ENCODE peak calls at places on chromosomes 16 and 17, in seven cellular contexts. B is HCT116, Q is K562, F is HepG2, W is SK-N-SH, T is H1, S is GM12878. P is an unnamed sample.
A peak's percentile ranks its signal among the peaks of the same experiment; 100 is the strongest.

GRCh38 chr17:45316271-45317112 is at the start of gene MAP3K14:
- DNase-seq in B (no peak), Q (peak; percentile 76), F (peak; percentile 68), W (peak; percentile 87), T (no peak), S (no peak), P (peak; percentile 80)

GRCh38 chr17:69961488-69962145 is 113.4 kb upstream of the KCNJ16 start:
- DNase-seq in B (no peak), Q (peak; percentile 6), F (no peak), W (no peak), T (no peak), S (no peak), P (no peak)

GRCh38 chr16:80015566-80015965 is 415.0 kb upstream of the MAF start:
- DNase-seq in B (no peak), Q (no peak), F (no peak), W (no peak), T (no peak), S (no peak), P (no peak)

GRCh38 chr16:30112197-30113030 is 923 bp downstream of the GDPD3 start:
- DNase-seq in B (no peak), Q (peak; percentile 81), F (peak; percentile 83), W (peak; percentile 87), T (no peak), S (no peak), P (peak; percentile 62)

GRCh38 chr17:48526986-48527741 is 3.6 kb downstream of the HOXB1 start:
- DNase-seq in B (no peak), Q (no peak), F (no peak), W (peak; percentile 32), T (no peak), S (no peak), P (no peak)

GRCh38 chr16:4140652-4141051 is 24.4 kb upstream of the ADCY9 start:
- DNase-seq in B (no peak), Q (no peak), F (no peak), W (no peak), T (no peak), S (peak; percentile 38), P (no peak)

GRCh38 chr16:54342001-54342776 is 55.6 kb upstream of the IRX3 start:
- DNase-seq in B (no peak), Q (no peak), F (no peak), W (no peak), T (no peak), S (no peak), P (no peak)

GRCh38 chr16:86390335-86390734 is 120.0 kb upstream of the FOXF1 start:
- DNase-seq in B (no peak), Q (no peak), F (no peak), W (no peak), T (no peak), S (no peak), P (no peak)

GRCh38 chr16:13036600-13036999 is 135.2 kb downstream of the SHISA9 start:
- DNase-seq in B (no peak), Q (peak; percentile 55), F (peak; percentile 43), W (no peak), T (no peak), S (no peak), P (peak; percentile 75)

GRCh38 chr17:19317359-19318095 is 45.0 kb downstream of the B9D1 start:
- DNase-seq in B (peak; percentile 57), Q (peak; percentile 76), F (peak; percentile 89), W (no peak), T (peak; percentile 74), S (no peak), P (peak; percentile 44)

GRCh38 chr17:7445011-7445927 is at the start of gene CHRNB1:
- DNase-seq in B (peak; percentile 52), Q (peak; percentile 88), F (peak; percentile 85), W (peak; percentile 94), T (peak; percentile 80), S (no peak), P (no peak)

GRCh38 chr16:71666928-71667707 is 41.1 kb downstream of the MARVELD3 start:
- DNase-seq in B (no peak), Q (no peak), F (peak; percentile 91), W (no peak), T (no peak), S (no peak), P (no peak)

GRCh38 chr16:35147556-35148504 is 1688.4 kb downstream of the TP53TG3F start:
- DNase-seq in B (no peak), Q (no peak), F (no peak), W (no peak), T (no peak), S (no peak), P (no peak)

GRCh38 chr17:81518785-81519283 is 6.2 kb upstream of the ACTG1 start:
- DNase-seq in B (no peak), Q (peak; percentile 64), F (no peak), W (no peak), T (no peak), S (no peak), P (peak; percentile 77)

GRCh38 chr16:73231969-73232554 is 184.1 kb upstream of the ZFHX3 start:
- DNase-seq in B (no peak), Q (no peak), F (no peak), W (peak; percentile 23), T (no peak), S (no peak), P (no peak)

GRCh38 chr17:58416937-58417299 is 416 bp downstream of the RNF43 start:
- DNase-seq in B (no peak), Q (no peak), F (no peak), W (no peak), T (no peak), S (no peak), P (no peak)

GRCh38 chr16:71626018-71626857 is at the start of gene MARVELD3:
- DNase-seq in B (peak; percentile 76), Q (peak; percentile 17), F (peak; percentile 46), W (peak; percentile 69), T (peak; percentile 70), S (no peak), P (peak; percentile 95)

GRCh38 chr17:33292981-33293867 is at the start of gene ASIC2:
- DNase-seq in B (no peak), Q (no peak), F (no peak), W (peak; percentile 55), T (peak; percentile 10), S (no peak), P (peak; percentile 45)

GRCh38 chr17:44258811-44259351 is 9.1 kb downstream of the SLC4A1 start:
- DNase-seq in B (no peak), Q (no peak), F (no peak), W (no peak), T (no peak), S (no peak), P (no peak)

GRCh38 chr17:35087731-35088646 is 24.5 kb upstream of the RFFL start:
- DNase-seq in B (no peak), Q (peak; percentile 74), F (peak; percentile 49), W (peak; percentile 69), T (no peak), S (no peak), P (peak; percentile 20)

GRCh38 chr17:82889496-82890338 is 49.9 kb upstream of the ZNF750 start:
- DNase-seq in B (peak; percentile 16), Q (no peak), F (peak; percentile 92), W (no peak), T (no peak), S (no peak), P (peak; percentile 93)

GRCh38 chr16:70468776-70469525 is 14.6 kb downstream of the FCSK start:
- DNase-seq in B (no peak), Q (no peak), F (no peak), W (no peak), T (no peak), S (no peak), P (no peak)

GRCh38 chr17:304461-304860 is 48.1 kb downstream of the RPH3AL start:
- DNase-seq in B (no peak), Q (no peak), F (no peak), W (no peak), T (no peak), S (no peak), P (no peak)

GRCh38 chr16:48556913-48557351 is 53.0 kb downstream of the N4BP1 start:
- DNase-seq in B (peak; percentile 24), Q (no peak), F (no peak), W (no peak), T (no peak), S (peak; percentile 40), P (no peak)

GRCh38 chr17:6530324-6530920 is 25.9 kb downstream of the PITPNM3 start:
- DNase-seq in B (no peak), Q (no peak), F (no peak), W (no peak), T (no peak), S (no peak), P (no peak)

GRCh38 chr17:65548570-65548969 is 12.9 kb downstream of the AXIN2 start:
- DNase-seq in B (no peak), Q (no peak), F (no peak), W (no peak), T (no peak), S (no peak), P (no peak)

GRCh38 chr16:27080870-27081269 is 14.1 kb downstream of the C16orf82 start:
- DNase-seq in B (peak; percentile 29), Q (peak; percentile 28), F (peak; percentile 43), W (peak; percentile 25), T (no peak), S (no peak), P (peak; percentile 34)

GRCh38 chr17:58507123-58507634 is 7.3 kb downstream of the MTMR4 start:
- DNase-seq in B (no peak), Q (no peak), F (peak; percentile 78), W (no peak), T (no peak), S (no peak), P (no peak)

DNA sequence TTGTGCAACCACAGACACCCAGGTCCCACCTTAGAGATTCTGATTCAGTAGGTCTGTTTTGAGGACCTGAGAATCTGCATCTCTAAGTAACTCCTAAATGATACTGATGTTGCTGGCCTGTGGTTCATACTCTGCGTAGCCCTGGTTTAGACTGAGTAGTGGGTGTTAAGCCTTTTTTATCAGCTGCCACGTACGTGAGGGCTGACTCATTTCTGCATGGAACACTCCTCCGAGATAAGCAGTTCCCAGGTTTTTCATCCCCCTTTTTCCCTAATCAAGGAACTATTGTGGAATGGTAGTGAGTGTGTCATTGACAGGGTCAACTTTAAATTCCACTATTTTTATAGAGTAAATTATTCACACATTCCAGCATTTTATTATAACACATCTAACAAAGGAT is 26.1 kb downstream of the CDRT4 start:
- DNase-seq in B (no peak), Q (peak; percentile 34), F (no peak), W (no peak), T (no peak), S (no peak), P (no peak)
- TF ChIP-seq JUND in B (no peak), Q (peak; percentile 87), F (no peak), W (no peak), T (no peak), S (no peak), P (no peak)

GRCh38 chr16:2852003-2852730 is 5.8 kb downstream of the PRSS22 start:
- DNase-seq in B (no peak), Q (no peak), F (no peak), W (peak; percentile 34), T (no peak), S (no peak), P (no peak)
- TF ChIP-seq JUND in B (no peak), Q (no peak), F (no peak), W (no peak), T (no peak), S (no peak), P (no peak)

GRCh38 chr17:55068862-55069771 is 100.6 kb downstream of the STXBP4 start:
- DNase-seq in B (no peak), Q (peak; percentile 29), F (peak; percentile 96), W (no peak), T (no peak), S (no peak), P (no peak)
- TF ChIP-seq JUND in B (no peak), Q (no peak), F (no peak), W (no peak), T (no peak), S (no peak), P (no peak)

GRCh38 chr16:75921281-75921680 is 195.0 kb upstream of the CPHXL start:
- DNase-seq in B (no peak), Q (no peak), F (no peak), W (no peak), T (no peak), S (no peak), P (no peak)
- TF ChIP-seq JUND in B (no peak), Q (no peak), F (no peak), W (no peak), T (no peak), S (no peak), P (no peak)